ENCODE peak calls at places on chromosomes 1 and 21, in four cellular contexts. C is breast epithelium, O is ovary, G is RWPE2. B is an unnamed sample.
A peak's percentile ranks its signal among the peaks of the same experiment; 100 is the strongest.

GRCh38 chr1:225863167-225863566 is 19.0 kb downstream of the TMEM63A start:
- DNase-seq in C (no peak), O (no peak), G (no peak), B (no peak)

GRCh38 chr1:190578531-190578930 is 100.9 kb upstream of the BRINP3 start:
- DNase-seq in C (no peak), O (no peak), G (no peak), B (no peak)

GRCh38 chr1:188769181-188769580 is 1708.5 kb downstream of the BRINP3 start:
- DNase-seq in C (no peak), O (no peak), G (no peak), B (no peak)

GRCh38 chr1:221993444-221993948 is 251.6 kb upstream of the DUSP10 start:
- DNase-seq in C (no peak), O (no peak), G (no peak), B (no peak)

GRCh38 chr1:18883636-18884418 is 18.5 kb downstream of the ALDH4A1 start:
- DNase-seq in C (peak; percentile 64), O (peak; percentile 75), G (no peak), B (peak; percentile 84)

GRCh38 chr1:112507896-112508241 is 896 bp upstream of the WNT2B start:
- DNase-seq in C (no peak), O (peak; percentile 61), G (no peak), B (no peak)

GRCh38 chr1:21567241-21568005 is 58.2 kb downstream of the ALPL start:
- DNase-seq in C (no peak), O (no peak), G (no peak), B (no peak)

GRCh38 chr1:50333595-50333974 is 89.7 kb downstream of the DMRTA2 start:
- DNase-seq in C (no peak), O (peak; percentile 45), G (no peak), B (peak; percentile 79)

GRCh38 chr21:34606621-34607020 is 8.3 kb downstream of the RCAN1 start:
- DNase-seq in C (no peak), O (no peak), G (no peak), B (no peak)

GRCh38 chr1:116804736-116805135 is 50.5 kb downstream of the CD2 start:
- DNase-seq in C (no peak), O (no peak), G (no peak), B (no peak)

GRCh38 chr1:225849905-225850304 is 32.3 kb downstream of the TMEM63A start:
- DNase-seq in C (no peak), O (peak; percentile 74), G (no peak), B (no peak)

GRCh38 chr1:243316366-243316989 is 60.6 kb downstream of the SDCCAG8 start:
- DNase-seq in C (peak; percentile 30), O (no peak), G (no peak), B (no peak)

GRCh38 chr1:153791856-153792253 is 16.6 kb downstream of the SLC27A3 start:
- DNase-seq in C (no peak), O (no peak), G (no peak), B (peak; percentile 62)
- H3K4me3 ChIP-seq in C (no peak overlapping the region), O (no peak overlapping the region), G (no peak overlapping the region), B (peak overlapping the region; percentile 25)

GRCh38 chr1:5828322-5828935 is 163.8 kb downstream of the NPHP4 start:
- DNase-seq in C (no peak), O (no peak), G (no peak), B (no peak)
- H3K27ac ChIP-seq in C (no peak overlapping the region), O (no peak overlapping the region), G (no peak overlapping the region), B (no peak overlapping the region)

GRCh38 chr1:52825868-52826267 is 16.7 kb upstream of the ZYG11A start:
- DNase-seq in C (no peak), O (no peak), G (no peak), B (no peak)
- TF ChIP-seq CTCF in C (no peak), O (no peak), G (peak; percentile 61), B (no peak)

DNA sequence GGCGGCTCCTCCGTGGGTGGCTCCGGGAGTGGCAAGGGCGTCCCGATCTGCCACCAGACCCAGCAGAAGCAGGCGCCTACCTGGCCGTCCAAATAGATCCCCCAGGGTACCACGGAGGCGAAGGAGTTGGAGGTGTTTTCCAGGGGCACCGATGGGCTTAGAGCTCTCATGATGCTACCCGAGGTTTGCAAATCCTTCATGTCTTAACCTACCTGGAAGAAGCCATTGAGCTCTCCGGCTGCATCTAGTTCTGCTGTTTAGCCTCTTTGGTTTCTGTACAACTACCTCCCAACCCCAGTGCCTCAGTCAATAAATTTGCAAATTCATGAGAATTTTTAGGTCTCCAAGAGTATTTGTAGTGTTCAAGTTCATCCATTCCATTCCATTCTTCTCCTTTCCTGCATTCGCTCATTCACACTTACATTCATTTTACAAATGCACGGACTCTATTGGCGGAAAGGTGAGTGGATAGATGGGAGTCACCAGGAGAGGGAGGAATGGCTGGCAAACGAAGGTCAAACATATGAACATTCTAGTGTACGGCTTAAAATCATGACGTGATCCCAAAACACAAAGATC is 2.4 kb downstream of the LORICRIN start:
- DNase-seq in C (no peak), O (no peak), G (no peak), B (no peak)
- H3K4me3 ChIP-seq in C (peak overlapping the region; percentile 55), O (peak overlapping the region; percentile 43), G (peak overlapping the region; percentile 29), B (peak overlapping the region; percentile 38)

DNA sequence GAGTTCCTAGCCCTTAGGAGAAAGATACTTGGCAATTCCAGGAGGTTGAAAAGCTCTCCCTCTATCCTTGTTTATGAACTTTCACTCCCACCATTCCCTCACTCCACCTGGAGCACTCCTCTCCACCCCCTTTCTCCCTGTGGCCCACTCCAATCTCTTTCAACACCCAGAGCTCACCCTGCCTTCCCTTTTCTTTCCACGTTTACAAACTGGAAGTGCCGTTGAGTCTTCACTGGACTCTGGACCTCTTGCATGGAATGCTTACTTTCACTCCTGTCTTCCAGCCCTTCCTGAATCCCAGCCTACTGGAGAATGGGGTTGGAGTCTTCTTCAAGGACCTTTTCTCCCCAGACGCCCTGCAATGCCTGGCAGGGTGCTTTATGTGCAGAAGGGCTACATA is 198.5 kb downstream of the RHOU start:
- DNase-seq in C (no peak), O (no peak), G (no peak), B (no peak)
- H3K27ac ChIP-seq in C (no peak overlapping the region), O (no peak overlapping the region), G (no peak overlapping the region), B (no peak overlapping the region)

B was measured in upper lobe of right lung.